ENCODE peak calls at places on chromosomes 4 and X, in five cellular contexts. One of them, this sample, is unnamed.

GRCh38 chr4:15755321-15755750 is 22.8 kb upstream of the CD38 start:
- DNase-seq in transverse colon: no peak
- DNase-seq in GM20000: no peak
- DNase-seq in left lung: no peak
- DNase-seq in GM12864: no peak
- DNase-seq in this sample: no peak

GRCh38 chr4:121822796-121823504 is 733 bp downstream of the CCNA2 start:
- DNase-seq in transverse colon: peak
- DNase-seq in GM20000: peak
- DNase-seq in left lung: peak
- DNase-seq in GM12864: no peak
- DNase-seq in this sample: peak

GRCh38 chr4:75207902-75208301 is 275.0 kb downstream of the PARM1 start:
- DNase-seq in transverse colon: no peak
- DNase-seq in GM20000: no peak
- DNase-seq in left lung: no peak
- DNase-seq in GM12864: no peak
- DNase-seq in this sample: no peak

GRCh38 chrX:105894721-105895120 is 72.4 kb downstream of the NRK start:
- DNase-seq in transverse colon: no peak
- DNase-seq in GM20000: no peak
- DNase-seq in left lung: no peak
- DNase-seq in GM12864: no peak
- DNase-seq in this sample: no peak

GRCh38 chr4:128571747-128572146 is 237.8 kb upstream of the JADE1 start:
- DNase-seq in transverse colon: peak
- DNase-seq in GM20000: no peak
- DNase-seq in left lung: no peak
- DNase-seq in GM12864: no peak
- DNase-seq in this sample: no peak

GRCh38 chrX:154123241-154124219 is 20.5 kb upstream of the OPN1LW start:
- DNase-seq in transverse colon: peak
- DNase-seq in GM20000: peak
- DNase-seq in left lung: peak
- DNase-seq in GM12864: peak
- DNase-seq in this sample: no peak

GRCh38 chrX:151722241-151722846 is 6.5 kb downstream of the FATE1 start:
- DNase-seq in transverse colon: peak
- DNase-seq in GM20000: no peak
- DNase-seq in left lung: no peak
- DNase-seq in GM12864: no peak
- DNase-seq in this sample: peak

GRCh38 chrX:71103110-71103983 is 3.2 kb downstream of the CXorf65 start:
- DNase-seq in transverse colon: peak
- DNase-seq in GM20000: peak
- DNase-seq in left lung: peak
- DNase-seq in GM12864: no peak
- DNase-seq in this sample: peak

GRCh38 chr4:147160908-147161513 is 215.3 kb upstream of the TTC29 start:
- DNase-seq in transverse colon: no peak
- DNase-seq in GM20000: peak
- DNase-seq in left lung: no peak
- DNase-seq in GM12864: peak
- DNase-seq in this sample: peak

GRCh38 chr4:123744664-123745290 is 348.2 kb downstream of the SPRY1 start:
- DNase-seq in transverse colon: no peak
- DNase-seq in GM20000: no peak
- DNase-seq in left lung: no peak
- DNase-seq in GM12864: no peak
- DNase-seq in this sample: no peak

GRCh38 chr4:41882622-41883347 is 52.4 kb upstream of the TMEM33 start:
- DNase-seq in transverse colon: no peak
- DNase-seq in GM20000: peak
- DNase-seq in left lung: no peak
- DNase-seq in GM12864: no peak
- DNase-seq in this sample: peak

GRCh38 chrX:46727445-46727844 is 31.5 kb downstream of the SLC9A7 start:
- DNase-seq in transverse colon: no peak
- DNase-seq in GM20000: no peak
- DNase-seq in left lung: no peak
- DNase-seq in GM12864: no peak
- DNase-seq in this sample: no peak

GRCh38 chrX:30196322-30196721 is 19.0 kb upstream of the MAGEB2 start:
- DNase-seq in transverse colon: no peak
- DNase-seq in GM20000: peak
- DNase-seq in left lung: no peak
- DNase-seq in GM12864: no peak
- DNase-seq in this sample: no peak

GRCh38 chr4:128566688-128567087 is 242.8 kb upstream of the JADE1 start:
- DNase-seq in transverse colon: no peak
- DNase-seq in GM20000: no peak
- DNase-seq in left lung: no peak
- DNase-seq in GM12864: no peak
- DNase-seq in this sample: no peak

GRCh38 chrX:131792789-131793462 is 230.2 kb upstream of the STK26 start:
- DNase-seq in transverse colon: peak
- DNase-seq in GM20000: no peak
- DNase-seq in left lung: peak
- DNase-seq in GM12864: no peak
- DNase-seq in this sample: no peak

GRCh38 chr4:181661090-181661489 is 582.1 kb upstream of the TENM3 start:
- DNase-seq in transverse colon: no peak
- DNase-seq in GM20000: no peak
- DNase-seq in left lung: no peak
- DNase-seq in GM12864: no peak
- DNase-seq in this sample: no peak

GRCh38 chr4:162115323-162115722 is 48.5 kb downstream of the FSTL5 start:
- DNase-seq in transverse colon: no peak
- DNase-seq in GM20000: no peak
- DNase-seq in left lung: no peak
- DNase-seq in GM12864: no peak
- DNase-seq in this sample: no peak

GRCh38 chr4:139083533-139084424 is 68.2 kb downstream of the NOCT start:
- DNase-seq in transverse colon: peak
- DNase-seq in GM20000: peak
- DNase-seq in left lung: peak
- DNase-seq in GM12864: peak
- DNase-seq in this sample: peak
- TF ChIP-seq CTCF in transverse colon: peak
- TF ChIP-seq CTCF in GM20000: peak
- TF ChIP-seq CTCF in left lung: peak
- TF ChIP-seq CTCF in GM12864: peak
- TF ChIP-seq CTCF in this sample: no peak

DNA sequence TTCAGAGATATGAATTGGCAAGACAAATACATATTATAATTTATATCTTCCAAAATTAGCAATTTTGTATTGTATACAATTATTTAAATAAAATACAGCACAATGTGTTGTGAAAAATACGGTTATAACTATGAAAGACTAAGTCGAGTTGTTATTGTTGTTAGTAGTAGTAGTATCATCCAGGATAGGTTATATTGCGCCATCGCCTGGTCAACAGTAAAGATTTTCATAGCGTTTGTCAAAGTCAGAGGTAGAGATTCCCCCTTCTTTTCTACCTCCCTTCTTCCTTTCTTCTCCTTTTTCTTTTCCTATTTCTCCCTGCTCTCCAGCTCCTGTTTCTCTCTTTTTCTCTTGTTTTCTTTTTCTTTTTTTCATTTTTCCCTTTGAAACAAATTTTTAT is 499.1 kb upstream of the EPHA5 start:
- DNase-seq in transverse colon: no peak
- DNase-seq in GM20000: no peak
- DNase-seq in left lung: no peak
- DNase-seq in GM12864: no peak
- DNase-seq in this sample: no peak
- TF ChIP-seq CTCF in transverse colon: no peak
- TF ChIP-seq CTCF in GM20000: no peak
- TF ChIP-seq CTCF in left lung: no peak
- TF ChIP-seq CTCF in GM12864: no peak
- TF ChIP-seq CTCF in this sample: peak

GRCh38 chr4:26544421-26544820 is 39.5 kb upstream of the TBC1D19 start:
- DNase-seq in transverse colon: no peak
- DNase-seq in GM20000: no peak
- DNase-seq in left lung: no peak
- DNase-seq in GM12864: no peak
- DNase-seq in this sample: no peak
- TF ChIP-seq CTCF in transverse colon: no peak
- TF ChIP-seq CTCF in GM20000: no peak
- TF ChIP-seq CTCF in left lung: no peak
- TF ChIP-seq CTCF in GM12864: no peak
- TF ChIP-seq CTCF in this sample: no peak

GRCh38 chr4:3500111-3500510 is 32.1 kb downstream of the LRPAP1 start:
- DNase-seq in transverse colon: no peak
- DNase-seq in GM20000: no peak
- DNase-seq in left lung: no peak
- DNase-seq in GM12864: no peak
- DNase-seq in this sample: no peak
- TF ChIP-seq CTCF in transverse colon: no peak
- TF ChIP-seq CTCF in GM20000: no peak
- TF ChIP-seq CTCF in left lung: no peak
- TF ChIP-seq CTCF in GM12864: no peak
- TF ChIP-seq CTCF in this sample: no peak

DNA sequence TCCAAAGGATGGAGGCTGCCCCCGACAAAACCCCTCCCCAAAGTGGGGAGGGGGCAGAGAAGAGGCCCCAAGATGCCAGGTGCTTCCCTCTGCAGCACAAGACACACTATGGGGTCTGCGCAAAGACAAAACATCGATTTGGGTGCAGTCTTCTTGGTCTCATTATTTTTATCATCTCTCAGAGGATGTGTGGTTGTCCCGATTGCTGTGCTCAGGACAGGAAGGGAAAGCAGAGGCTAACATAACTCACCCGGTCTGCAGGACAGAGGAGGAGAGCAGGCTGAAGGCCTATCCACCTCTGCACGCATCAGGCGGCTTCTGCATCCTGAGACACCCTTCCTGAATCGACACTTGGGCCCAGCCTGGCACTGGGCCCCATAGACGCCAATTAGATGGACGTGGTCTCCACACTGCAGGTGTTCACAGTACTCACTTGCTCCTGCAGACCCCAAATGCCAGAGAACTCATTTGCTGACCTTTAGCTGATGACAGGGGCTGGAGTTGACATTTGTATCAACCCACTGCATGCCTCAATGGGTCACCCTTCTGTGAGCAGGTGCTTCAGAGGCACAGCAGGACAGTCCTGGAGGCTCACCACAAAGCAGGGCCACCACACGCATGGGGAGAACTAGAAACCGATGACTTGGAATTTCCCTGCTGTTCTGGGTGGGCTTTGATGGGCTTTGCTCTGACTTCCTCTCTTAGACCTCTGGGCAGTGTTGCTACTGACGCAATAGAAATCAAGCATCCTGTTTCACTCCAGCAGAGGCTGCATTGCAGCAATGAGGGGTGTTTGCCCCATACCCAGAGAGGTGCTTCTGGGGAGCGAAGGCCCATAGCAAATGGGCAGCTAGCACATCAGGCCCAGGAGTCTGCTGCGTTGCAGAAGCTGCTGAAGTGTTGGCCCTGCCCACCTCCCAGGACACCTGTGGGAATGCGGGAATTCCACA is 96.3 kb upstream of the ENPP6 start:
- DNase-seq in transverse colon: peak
- DNase-seq in GM20000: peak
- DNase-seq in left lung: no peak
- DNase-seq in GM12864: peak
- DNase-seq in this sample: no peak
- TF ChIP-seq CTCF in transverse colon: no peak
- TF ChIP-seq CTCF in GM20000: no peak
- TF ChIP-seq CTCF in left lung: no peak
- TF ChIP-seq CTCF in GM12864: no peak
- TF ChIP-seq CTCF in this sample: no peak

GRCh38 chr4:34953145-34953799 is 1291.0 kb downstream of the ARAP2 start:
- DNase-seq in transverse colon: no peak
- DNase-seq in GM20000: no peak
- DNase-seq in left lung: no peak
- DNase-seq in GM12864: no peak
- DNase-seq in this sample: no peak
- TF ChIP-seq CTCF in transverse colon: no peak
- TF ChIP-seq CTCF in GM20000: no peak
- TF ChIP-seq CTCF in left lung: no peak
- TF ChIP-seq CTCF in GM12864: no peak
- TF ChIP-seq CTCF in this sample: no peak

DNA sequence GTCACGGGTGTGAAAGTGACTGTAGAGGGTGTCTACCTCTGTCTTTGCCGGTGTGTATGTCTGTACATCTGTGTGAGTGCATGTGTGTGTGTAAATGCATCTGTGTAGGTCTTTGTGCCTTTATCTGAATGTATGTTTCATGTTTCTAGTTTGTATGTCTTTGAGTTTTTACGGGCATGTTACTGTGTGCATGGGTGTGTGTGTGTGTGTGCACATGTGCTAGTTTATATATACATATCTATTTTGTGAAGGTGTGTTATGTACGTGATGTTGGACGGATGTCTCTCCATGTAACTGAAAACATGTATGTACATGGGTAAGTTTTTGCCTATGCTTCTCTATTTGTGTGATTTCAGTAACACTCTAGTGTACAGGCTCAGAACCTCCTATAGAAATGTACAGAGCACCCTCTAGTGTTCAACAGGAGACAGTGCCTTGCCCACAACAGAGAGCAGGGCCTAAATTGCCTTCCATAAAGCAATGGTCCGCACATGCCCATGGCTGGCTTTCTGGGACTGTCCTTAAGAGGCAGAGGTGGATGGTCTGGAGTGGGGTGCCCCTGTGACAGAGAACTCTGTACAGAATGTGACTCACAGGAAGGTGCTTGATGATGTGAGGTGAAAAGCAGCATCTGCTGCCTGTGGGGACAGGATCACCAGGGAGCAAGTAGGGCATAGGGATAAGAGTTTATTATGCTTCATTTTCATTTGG is 343.5 kb downstream of the RAPGEF2 start:
- DNase-seq in transverse colon: peak
- DNase-seq in GM20000: peak
- DNase-seq in left lung: no peak
- DNase-seq in GM12864: peak
- DNase-seq in this sample: peak
- TF ChIP-seq CTCF in transverse colon: peak
- TF ChIP-seq CTCF in GM20000: peak
- TF ChIP-seq CTCF in left lung: peak
- TF ChIP-seq CTCF in GM12864: peak
- TF ChIP-seq CTCF in this sample: peak